ENCODE peak calls at places on chromosomes 16 and 17, in four cellular contexts. W, O, D and Z are unnamed samples.

GRCh38 chr16:84184775-84185174 is 2.1 kb downstream of the TAF1C start:
- DNase-seq in W (no peak), O (no peak), D (no peak), Z (no peak)

GRCh38 chr17:51540151-51540550 is 279.8 kb downstream of the UTP18 start:
- DNase-seq in W (no peak), O (no peak), D (no peak), Z (no peak)

GRCh38 chr16:51982715-51983680 is 563.9 kb downstream of the TOX3 start:
- DNase-seq in W (peak), O (peak), D (no peak), Z (peak)

GRCh38 chr17:7562208-7562605 is 488 bp downstream of the SENP3 start:
- DNase-seq in W (no peak), O (no peak), D (no peak), Z (no peak)

GRCh38 chr17:44828919-44829557 is 1.0 kb downstream of the GJC1 start:
- DNase-seq in W (no peak), O (peak), D (no peak), Z (no peak)

GRCh38 chr16:78773316-78773715 is 673.9 kb downstream of the WWOX start:
- DNase-seq in W (no peak), O (no peak), D (no peak), Z (no peak)

GRCh38 chr16:30927789-30928378 is 4.5 kb downstream of the FBXL19 start:
- DNase-seq in W (peak), O (peak), D (no peak), Z (peak)

GRCh38 chr16:25570131-25570530 is 121.6 kb upstream of the HS3ST4 start:
- DNase-seq in W (no peak), O (no peak), D (no peak), Z (no peak)

GRCh38 chr17:31584436-31585279 is 193.2 kb downstream of the RAB11FIP4 start:
- DNase-seq in W (no peak), O (no peak), D (no peak), Z (no peak)

GRCh38 chr17:41773190-41773588 is 13.3 kb downstream of the JUP start:
- DNase-seq in W (peak), O (peak), D (peak), Z (peak)

GRCh38 chr16:11610121-11610505 is 23.4 kb upstream of the LITAF start:
- DNase-seq in W (no peak), O (no peak), D (no peak), Z (no peak)

GRCh38 chr17:58316260-58316960 is 12.2 kb downstream of the TSPOAP1 start:
- DNase-seq in W (no peak), O (no peak), D (peak), Z (no peak)

GRCh38 chr16:30061195-30061554 is 4.4 kb upstream of the ALDOA start:
- DNase-seq in W (no peak), O (no peak), D (no peak), Z (no peak)

GRCh38 chr16:84730406-84731106 is 30.8 kb downstream of the USP10 start:
- DNase-seq in W (peak), O (peak), D (peak), Z (peak)

GRCh38 chr16:9136596-9136995 is 45.2 kb downstream of the HAPSTR1 start:
- DNase-seq in W (no peak), O (no peak), D (peak), Z (no peak)

DNA sequence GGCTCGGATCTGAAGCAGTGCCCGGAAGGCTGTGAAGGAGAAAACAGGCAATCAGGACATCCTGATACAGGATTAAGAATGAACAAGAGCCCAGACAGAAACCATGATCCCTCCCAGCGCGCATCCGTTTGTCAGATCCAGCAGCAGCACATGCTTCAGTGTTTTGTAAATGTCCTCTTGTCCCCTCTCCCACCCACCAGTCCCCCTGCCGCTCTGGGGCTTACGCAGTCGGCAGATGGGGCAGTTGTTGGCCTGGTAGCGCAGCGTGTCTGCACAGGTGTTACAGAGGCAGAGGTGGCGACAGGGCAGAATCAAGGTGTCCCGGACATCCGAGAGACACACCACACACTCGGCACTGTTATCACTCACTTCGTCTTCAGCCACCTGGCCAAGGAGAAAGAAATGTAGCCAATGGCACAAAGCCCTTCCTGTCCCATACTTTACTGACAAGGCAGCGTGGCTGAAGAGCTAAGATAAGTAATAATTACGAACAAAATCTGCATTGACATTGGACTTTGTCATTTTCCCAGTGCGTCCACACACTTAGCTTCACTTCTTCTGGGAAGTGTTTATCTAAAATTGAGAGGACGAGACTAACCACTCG is 20.7 kb upstream of the FOXJ1 start:
- DNase-seq in W (no peak), O (no peak), D (no peak), Z (no peak)
- H3K4me3 ChIP-seq in W (no peak), O (no peak), D (no peak), Z (no peak)

DNA sequence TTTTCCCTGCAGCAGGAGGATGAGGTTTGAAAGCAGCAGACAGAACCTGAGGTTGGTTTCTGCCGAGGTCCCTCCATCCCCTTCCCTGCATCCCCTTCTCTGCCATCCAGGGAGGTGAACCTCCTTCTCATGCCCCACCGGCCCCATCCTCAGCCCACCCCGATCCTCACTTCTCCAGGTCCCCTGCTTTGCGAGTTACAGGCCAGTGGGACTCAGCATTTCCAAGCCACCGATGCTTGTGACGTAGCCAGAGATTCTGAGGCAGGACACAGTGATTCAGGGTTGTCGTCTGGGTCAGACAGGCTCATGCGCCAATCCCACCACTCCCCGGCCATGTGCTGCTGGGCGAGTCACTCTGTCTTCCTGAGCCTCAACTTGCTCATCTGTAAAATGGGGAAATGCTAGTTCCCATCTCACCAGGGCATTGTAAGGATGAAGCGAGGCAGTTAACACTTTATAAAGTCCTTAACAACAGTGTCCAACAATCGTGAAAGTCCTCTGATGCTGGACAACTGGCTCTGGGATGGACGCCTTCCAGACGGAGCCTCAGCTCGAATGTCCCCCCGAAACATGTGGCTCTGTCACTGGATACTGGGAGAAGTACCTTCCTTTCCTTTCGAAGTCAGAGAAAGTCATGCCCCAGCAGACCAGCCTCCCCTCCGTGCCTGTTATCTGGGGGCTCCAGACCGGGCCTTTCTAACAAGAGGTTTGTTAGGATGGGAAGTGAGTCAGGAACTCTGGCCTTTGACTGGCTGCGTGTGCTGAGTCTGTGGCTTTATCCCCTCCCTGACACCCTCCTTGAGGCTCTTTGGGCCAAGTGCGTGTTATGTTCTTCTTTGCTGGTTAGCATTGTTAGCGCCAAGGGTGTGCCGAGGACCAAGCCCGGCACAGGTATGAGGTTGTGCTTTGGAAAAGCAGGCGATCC is 21.9 kb downstream of the SEC14L5 start:
- DNase-seq in W (no peak), O (no peak), D (no peak), Z (no peak)
- H3K4me3 ChIP-seq in W (no peak), O (no peak), D (no peak), Z (no peak)

DNA sequence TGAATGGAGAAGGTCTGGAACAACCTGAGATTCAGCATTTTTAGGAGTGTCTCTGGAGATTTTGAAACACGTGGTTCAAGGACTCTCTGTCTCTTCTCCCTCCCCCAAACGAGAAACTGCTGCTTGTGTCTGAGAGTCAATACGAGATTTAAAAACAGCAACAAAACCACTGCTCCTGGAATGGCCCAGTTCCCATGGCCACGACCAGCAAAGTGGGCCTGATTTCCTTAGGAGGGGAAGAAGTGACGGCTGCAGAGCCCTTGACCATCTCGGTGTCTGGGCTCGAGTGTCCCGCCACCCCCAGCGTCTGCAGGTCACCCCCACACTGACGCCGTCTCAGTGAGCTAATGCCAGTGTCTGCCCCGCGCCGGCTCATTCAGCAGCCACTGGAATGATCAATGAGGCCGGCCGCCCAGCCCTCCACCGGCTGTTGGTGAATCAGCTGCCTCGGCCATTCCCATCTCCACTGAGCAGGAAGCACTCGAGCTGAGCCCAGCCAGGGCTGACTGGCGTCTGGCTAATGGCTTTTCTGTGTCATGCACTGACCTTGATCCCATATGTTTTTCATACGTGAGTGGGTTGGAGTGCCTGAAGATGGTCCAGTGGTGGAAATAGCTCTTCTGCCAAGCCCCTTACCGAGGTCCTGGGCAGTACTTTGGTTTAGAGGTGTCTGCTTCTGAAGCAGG is 151.8 kb downstream of the PITPNC1 start:
- DNase-seq in W (peak), O (peak), D (peak), Z (peak)
- H3K4me3 ChIP-seq in W (peak), O (peak), D (peak), Z (peak)

GRCh38 chr16:1924095-1924494 is 5.9 kb upstream of the HS3ST6 start:
- DNase-seq in W (no peak), O (no peak), D (no peak), Z (no peak)
- H3K4me3 ChIP-seq in W (no peak), O (no peak), D (no peak), Z (no peak)

GRCh38 chr17:79814624-79814965 is 17.7 kb upstream of the CBX8 start:
- DNase-seq in W (no peak), O (no peak), D (no peak), Z (no peak)
- H3K4me3 ChIP-seq in W (peak), O (no peak), D (peak), Z (no peak)

GRCh38 chr17:4901108-4901647 is 1.7 kb downstream of the CHRNE start:
- DNase-seq in W (no peak), O (no peak), D (no peak), Z (no peak)
- H3K4me3 ChIP-seq in W (no peak), O (no peak), D (no peak), Z (no peak)